ENCODE peak calls at places on chromosomes 7 and 10, in four cellular contexts. X is NCI-H1092 treated with DMSO at 0.1 percent for 48 hours, Q is frontal cortex, P is amniotic stem cell. J is an unnamed sample.

GRCh38 chr10:100347568-100348195 is 649 bp downstream of the SCD start:
- DNase-seq in Q (no peak), P (no peak), X (peak), J (no peak)

GRCh38 chr7:97770845-97771244 is 39.0 kb downstream of the TAC1 start:
- DNase-seq in Q (no peak), P (no peak), X (no peak), J (no peak)

GRCh38 chr10:74047304-74047703 is 49.4 kb downstream of the VCL start:
- DNase-seq in P (no peak), Q (no peak), X (no peak), J (no peak)

GRCh38 chr10:83983578-83984255 is 155.6 kb upstream of the GHITM start:
- DNase-seq in Q (no peak), P (no peak), X (no peak), J (no peak)

GRCh38 chr7:142787034-142787768 is 16.4 kb downstream of the PRSS2 start:
- DNase-seq in Q (no peak), X (no peak), P (no peak), J (no peak)

GRCh38 chr7:14734839-14735321 is 167.7 kb downstream of the DGKB start:
- DNase-seq in Q (no peak), P (no peak), X (no peak), J (no peak)

GRCh38 chr10:4515711-4516110 is 310.3 kb upstream of the AKR1E2 start:
- DNase-seq in P (no peak), X (no peak), Q (no peak), J (no peak)

GRCh38 chr10:23516530-23516929 is 77.7 kb downstream of the OTUD1 start:
- DNase-seq in X (no peak), P (no peak), Q (peak), J (no peak)

GRCh38 chr10:86252573-86252972 is 114.0 kb downstream of the GRID1 start:
- DNase-seq in Q (no peak), P (no peak), X (peak), J (no peak)

GRCh38 chr7:122211362-122211761 is 67.3 kb upstream of the AASS start:
- DNase-seq in Q (no peak), X (no peak), P (no peak), J (no peak)

GRCh38 chr7:74026406-74027123 is 1.4 kb upstream of the ELN start:
- DNase-seq in X (peak), P (peak), Q (peak), J (no peak)

GRCh38 chr10:64619068-64619467 is 1097.9 kb downstream of the REEP3 start:
- DNase-seq in Q (no peak), P (no peak), X (no peak), J (no peak)

GRCh38 chr7:24982917-24983316 is 2.9 kb upstream of the OSBPL3 start:
- DNase-seq in Q (no peak), P (no peak), X (no peak), J (no peak)

GRCh38 chr10:131961777-131962450 is 19.8 kb downstream of the BNIP3 start:
- DNase-seq in Q (no peak), X (peak), P (no peak), J (no peak)

GRCh38 chr10:72171175-72171630 is 44.6 kb upstream of the ANAPC16 start:
- DNase-seq in Q (no peak), P (peak), X (no peak), J (no peak)

J was measured in SHP77 treated with DMSO at 0.1 percent for 48 hours.